ENCODE peak calls at places on chromosome 14, in five cellular contexts. Q is GM13976; J is activated T-cell treated with anti-CD3 and anti-CD28 coated beads for 1 hour; M is CD4-positive, alpha-beta T cell; C is CD8-positive, alpha-beta memory T cell. Z is an unnamed sample.

GRCh38 chr14:76937181-76938091 is 91.1 kb downstream of the IRF2BPL start:
- DNase-seq in M (no peak), J (no peak), C (no peak), Q (no peak), Z (no peak)

GRCh38 chr14:64508215-64508776 is 3.7 kb downstream of the ZBTB1 start:
- DNase-seq in C (no peak), J (no peak), M (no peak), Q (peak), Z (no peak)

GRCh38 chr14:65618996-65619395 is 206.5 kb downstream of the FUT8 start:
- DNase-seq in J (no peak), M (no peak), C (no peak), Q (no peak), Z (no peak)

GRCh38 chr14:98651042-98651441 is 621.0 kb downstream of the BCL11B start:
- DNase-seq in J (no peak), C (no peak), Q (no peak), M (no peak), Z (peak)

GRCh38 chr14:56247495-56248087 is 129.4 kb downstream of the PELI2 start:
- DNase-seq in M (no peak), Q (no peak), C (no peak), J (no peak), Z (no peak)

GRCh38 chr14:32021341-32021740 is 55.8 kb upstream of the ARHGAP5 start:
- DNase-seq in J (no peak), C (no peak), M (no peak), Q (no peak), Z (no peak)

GRCh38 chr14:22532345-22533056 is 56.5 kb downstream of the DAD1 start:
- DNase-seq in C (no peak), J (no peak), Q (no peak), M (no peak), Z (no peak)

GRCh38 chr14:99603965-99604765 is at the start of gene CCDC85C:
- DNase-seq in M (peak), Q (peak), C (peak), J (peak), Z (peak)

GRCh38 chr14:43123544-43123943 is 1383.5 kb downstream of the FSCB start:
- DNase-seq in C (no peak), J (no peak), M (no peak), Q (no peak), Z (no peak)

GRCh38 chr14:34872822-34873590 is 2.2 kb downstream of the BAZ1A start:
- DNase-seq in J (no peak), Q (no peak), C (peak), M (no peak), Z (no peak)